ENCODE peak calls at places on chromosomes 5 and 9, in six cellular contexts. P, R, J, C, Z and T are unnamed samples.

GRCh38 chr5:103452089-103452488 is 110.5 kb downstream of the NUDT12 start:
- DNase-seq in Z (no peak), J (no peak), R (no peak), C (no peak), P (no peak), T (no peak)

GRCh38 chr9:103037508-103038477 is 42.7 kb downstream of the CYLC2 start:
- DNase-seq in Z (peak), J (no peak), C (no peak), R (peak), P (no peak), T (no peak)

GRCh38 chr5:88952344-88952743 is 69.4 kb upstream of the MEF2C start:
- DNase-seq in C (no peak), P (no peak), J (no peak), Z (peak), R (no peak), T (no peak)

GRCh38 chr5:59528226-59528862 is 365.2 kb downstream of the PDE4D start:
- DNase-seq in R (no peak), Z (no peak), C (no peak), P (no peak), J (no peak), T (no peak)

GRCh38 chr9:35661756-35662350 is 3.1 kb downstream of the ARHGEF39 start:
- DNase-seq in C (no peak), Z (no peak), R (no peak), J (no peak), P (no peak), T (no peak)

GRCh38 chr5:179609834-179610108 is 13.7 kb downstream of the HNRNPH1 start:
- DNase-seq in Z (no peak), P (no peak), C (no peak), R (no peak), J (no peak), T (no peak)

GRCh38 chr5:100780376-100780870 is 122.7 kb downstream of the ST8SIA4 start:
- DNase-seq in C (no peak), Z (no peak), R (no peak), P (no peak), J (no peak), T (no peak)

GRCh38 chr5:126513302-126513701 is 81.7 kb downstream of the ALDH7A1 start:
- DNase-seq in J (no peak), P (no peak), Z (no peak), R (no peak), C (no peak), T (no peak)

GRCh38 chr9:125380406-125380805 is 118.8 kb downstream of the GAPVD1 start:
- DNase-seq in C (no peak), Z (no peak), R (no peak), P (no peak), J (no peak), T (no peak)

GRCh38 chr9:78778843-78779486 is 482.0 kb downstream of the PSAT1 start:
- DNase-seq in C (no peak), R (no peak), J (no peak), Z (no peak), P (no peak), T (no peak)

GRCh38 chr9:35972093-35972492 is 14.1 kb upstream of the OR2S2 start:
- DNase-seq in J (peak), C (no peak), R (peak), P (no peak), Z (no peak), T (no peak)

GRCh38 chr9:114364123-114364522 is 23.7 kb downstream of the AKNA start:
- DNase-seq in C (no peak), Z (peak), P (no peak), J (no peak), R (no peak), T (peak)

GRCh38 chr5:41773799-41774198 is 96.4 kb downstream of the OXCT1 start:
- DNase-seq in J (no peak), Z (no peak), P (no peak), R (no peak), C (no peak), T (no peak)